ENCODE peak calls at places on chromosomes 6 and 20, in eight cellular contexts. One of them, this sample, is unnamed.

GRCh38 chr6:11188161-11188915 is 44.1 kb downstream of the NEDD9 start:
- DNase-seq in brain microvascular endothelial cell: no peak
- DNase-seq in HEK293T: no peak
- DNase-seq in stimulated activated CD8-positive, alpha-beta memory T cell treated with anti-CD3 and anti-CD28 coated beads, Interleukin-4, amount 100 ng/mL, for 48 hours: no peak
- DNase-seq in GF-D8: no peak
- DNase-seq in OCI-LY7: no peak
- DNase-seq in neuronal stem cell: no peak
- DNase-seq in natural killer cell: no peak
- DNase-seq in this sample: no peak

GRCh38 chr6:1604347-1604990 is 5.2 kb upstream of the FOXC1 start:
- DNase-seq in brain microvascular endothelial cell: no peak
- DNase-seq in HEK293T: peak; percentile 73
- DNase-seq in stimulated activated CD8-positive, alpha-beta memory T cell treated with anti-CD3 and anti-CD28 coated beads, Interleukin-4, amount 100 ng/mL, for 48 hours: peak; percentile 82
- DNase-seq in GF-D8: no peak
- DNase-seq in OCI-LY7: peak; percentile 57
- DNase-seq in neuronal stem cell: peak; percentile 85
- DNase-seq in natural killer cell: peak; percentile 73
- DNase-seq in this sample: peak; percentile 94

GRCh38 chr20:12821249-12821648 is 187.5 kb upstream of the SPTLC3 start:
- DNase-seq in brain microvascular endothelial cell: no peak
- DNase-seq in HEK293T: no peak
- DNase-seq in stimulated activated CD8-positive, alpha-beta memory T cell treated with anti-CD3 and anti-CD28 coated beads, Interleukin-4, amount 100 ng/mL, for 48 hours: no peak
- DNase-seq in GF-D8: no peak
- DNase-seq in OCI-LY7: no peak
- DNase-seq in neuronal stem cell: no peak
- DNase-seq in natural killer cell: no peak
- DNase-seq in this sample: no peak

GRCh38 chr20:36631651-36632050 is 14.3 kb downstream of the SLA2 start:
- DNase-seq in brain microvascular endothelial cell: no peak
- DNase-seq in HEK293T: no peak
- DNase-seq in stimulated activated CD8-positive, alpha-beta memory T cell treated with anti-CD3 and anti-CD28 coated beads, Interleukin-4, amount 100 ng/mL, for 48 hours: no peak
- DNase-seq in GF-D8: no peak
- DNase-seq in OCI-LY7: no peak
- DNase-seq in neuronal stem cell: no peak
- DNase-seq in natural killer cell: no peak
- DNase-seq in this sample: no peak

GRCh38 chr6:79949235-79949634 is 1.9 kb upstream of the ELOVL4 start:
- DNase-seq in brain microvascular endothelial cell: peak; percentile 58
- DNase-seq in HEK293T: peak; percentile 58
- DNase-seq in stimulated activated CD8-positive, alpha-beta memory T cell treated with anti-CD3 and anti-CD28 coated beads, Interleukin-4, amount 100 ng/mL, for 48 hours: peak; percentile 63
- DNase-seq in GF-D8: peak; percentile 35
- DNase-seq in OCI-LY7: peak; percentile 87
- DNase-seq in neuronal stem cell: peak; percentile 51
- DNase-seq in natural killer cell: no peak
- DNase-seq in this sample: peak; percentile 49

GRCh38 chr20:10074513-10074912 is 39.7 kb downstream of the ANKEF1 start:
- DNase-seq in brain microvascular endothelial cell: peak; percentile 86
- DNase-seq in HEK293T: no peak
- DNase-seq in stimulated activated CD8-positive, alpha-beta memory T cell treated with anti-CD3 and anti-CD28 coated beads, Interleukin-4, amount 100 ng/mL, for 48 hours: no peak
- DNase-seq in GF-D8: no peak
- DNase-seq in OCI-LY7: no peak
- DNase-seq in neuronal stem cell: no peak
- DNase-seq in natural killer cell: no peak
- DNase-seq in this sample: no peak

GRCh38 chr6:49326337-49326736 is 136.7 kb downstream of the MMUT start:
- DNase-seq in brain microvascular endothelial cell: peak; percentile 35
- DNase-seq in HEK293T: no peak
- DNase-seq in stimulated activated CD8-positive, alpha-beta memory T cell treated with anti-CD3 and anti-CD28 coated beads, Interleukin-4, amount 100 ng/mL, for 48 hours: no peak
- DNase-seq in GF-D8: no peak
- DNase-seq in OCI-LY7: no peak
- DNase-seq in neuronal stem cell: no peak
- DNase-seq in natural killer cell: no peak
- DNase-seq in this sample: no peak

GRCh38 chr6:21587182-21587924 is 6.2 kb upstream of the SOX4 start:
- DNase-seq in brain microvascular endothelial cell: peak; percentile 49
- DNase-seq in HEK293T: peak; percentile 39
- DNase-seq in stimulated activated CD8-positive, alpha-beta memory T cell treated with anti-CD3 and anti-CD28 coated beads, Interleukin-4, amount 100 ng/mL, for 48 hours: peak; percentile 42
- DNase-seq in GF-D8: peak; percentile 13
- DNase-seq in OCI-LY7: no peak
- DNase-seq in neuronal stem cell: no peak
- DNase-seq in natural killer cell: peak; percentile 20
- DNase-seq in this sample: peak; percentile 80

GRCh38 chr20:3222635-3223600 is 13.6 kb downstream of the ITPA start:
- DNase-seq in brain microvascular endothelial cell: no peak
- DNase-seq in HEK293T: no peak
- DNase-seq in stimulated activated CD8-positive, alpha-beta memory T cell treated with anti-CD3 and anti-CD28 coated beads, Interleukin-4, amount 100 ng/mL, for 48 hours: peak; percentile 37
- DNase-seq in GF-D8: no peak
- DNase-seq in OCI-LY7: peak; percentile 57
- DNase-seq in neuronal stem cell: no peak
- DNase-seq in natural killer cell: no peak
- DNase-seq in this sample: no peak

GRCh38 chr6:7546832-7547714 is 5.6 kb downstream of the DSP start:
- DNase-seq in brain microvascular endothelial cell: no peak
- DNase-seq in HEK293T: no peak
- DNase-seq in stimulated activated CD8-positive, alpha-beta memory T cell treated with anti-CD3 and anti-CD28 coated beads, Interleukin-4, amount 100 ng/mL, for 48 hours: no peak
- DNase-seq in GF-D8: no peak
- DNase-seq in OCI-LY7: no peak
- DNase-seq in neuronal stem cell: no peak
- DNase-seq in natural killer cell: no peak
- DNase-seq in this sample: no peak

GRCh38 chr6:142155895-142156757 is 9.1 kb downstream of the VTA1 start:
- DNase-seq in brain microvascular endothelial cell: no peak
- DNase-seq in HEK293T: peak; percentile 27
- DNase-seq in stimulated activated CD8-positive, alpha-beta memory T cell treated with anti-CD3 and anti-CD28 coated beads, Interleukin-4, amount 100 ng/mL, for 48 hours: no peak
- DNase-seq in GF-D8: no peak
- DNase-seq in OCI-LY7: peak; percentile 59
- DNase-seq in neuronal stem cell: no peak
- DNase-seq in natural killer cell: no peak
- DNase-seq in this sample: peak; percentile 10

GRCh38 chr20:47280228-47280627 is 76.3 kb downstream of the ZMYND8 start:
- DNase-seq in brain microvascular endothelial cell: no peak
- DNase-seq in HEK293T: no peak
- DNase-seq in stimulated activated CD8-positive, alpha-beta memory T cell treated with anti-CD3 and anti-CD28 coated beads, Interleukin-4, amount 100 ng/mL, for 48 hours: no peak
- DNase-seq in GF-D8: no peak
- DNase-seq in OCI-LY7: no peak
- DNase-seq in neuronal stem cell: no peak
- DNase-seq in natural killer cell: no peak
- DNase-seq in this sample: no peak

GRCh38 chr6:118574051-118574865 is 26.2 kb downstream of the PLN start:
- DNase-seq in brain microvascular endothelial cell: no peak
- DNase-seq in HEK293T: no peak
- DNase-seq in stimulated activated CD8-positive, alpha-beta memory T cell treated with anti-CD3 and anti-CD28 coated beads, Interleukin-4, amount 100 ng/mL, for 48 hours: no peak
- DNase-seq in GF-D8: no peak
- DNase-seq in OCI-LY7: peak; percentile 14
- DNase-seq in neuronal stem cell: no peak
- DNase-seq in natural killer cell: no peak
- DNase-seq in this sample: no peak